ENCODE peak calls at places on chromosomes 1 and 21, in seven cellular contexts. One of them, this sample, is unnamed.

GRCh38 chr1:14875781-14876564 is 277.5 kb downstream of the KAZN start:
- DNase-seq in neuronal stem cell: no peak
- DNase-seq in mesenchymal stem cell: no peak
- DNase-seq in mesendoderm: peak
- DNase-seq in IMR-90: no peak
- DNase-seq in trophoblast cell: peak
- DNase-seq in H9: no peak
- DNase-seq in this sample: no peak

GRCh38 chr1:91124989-91125417 is 103.2 kb upstream of the ZNF644 start:
- DNase-seq in mesendoderm: no peak
- DNase-seq in mesenchymal stem cell: peak
- DNase-seq in H9: no peak
- DNase-seq in neuronal stem cell: no peak
- DNase-seq in trophoblast cell: no peak
- DNase-seq in IMR-90: no peak
- DNase-seq in this sample: no peak

GRCh38 chr1:237416924-237417655 is 375.1 kb downstream of the RYR2 start:
- DNase-seq in H9: no peak
- DNase-seq in IMR-90: no peak
- DNase-seq in trophoblast cell: no peak
- DNase-seq in neuronal stem cell: no peak
- DNase-seq in mesenchymal stem cell: no peak
- DNase-seq in mesendoderm: no peak
- DNase-seq in this sample: no peak

GRCh38 chr1:16391408-16391807 is 24.4 kb downstream of the SZRD1 start:
- DNase-seq in trophoblast cell: no peak
- DNase-seq in mesenchymal stem cell: no peak
- DNase-seq in IMR-90: no peak
- DNase-seq in mesendoderm: no peak
- DNase-seq in neuronal stem cell: no peak
- DNase-seq in H9: no peak
- DNase-seq in this sample: no peak

GRCh38 chr1:119209943-119210342 is 69.5 kb upstream of the WARS2 start:
- DNase-seq in H9: no peak
- DNase-seq in mesendoderm: no peak
- DNase-seq in neuronal stem cell: no peak
- DNase-seq in mesenchymal stem cell: no peak
- DNase-seq in IMR-90: no peak
- DNase-seq in trophoblast cell: no peak
- DNase-seq in this sample: no peak

GRCh38 chr1:2909797-2910196 is 108.3 kb upstream of the TTC34 start:
- DNase-seq in mesendoderm: no peak
- DNase-seq in trophoblast cell: no peak
- DNase-seq in H9: no peak
- DNase-seq in IMR-90: no peak
- DNase-seq in mesenchymal stem cell: no peak
- DNase-seq in neuronal stem cell: no peak
- DNase-seq in this sample: no peak

GRCh38 chr1:18666317-18666920 is 35.8 kb downstream of the PAX7 start:
- DNase-seq in IMR-90: no peak
- DNase-seq in mesenchymal stem cell: no peak
- DNase-seq in H9: no peak
- DNase-seq in neuronal stem cell: no peak
- DNase-seq in mesendoderm: no peak
- DNase-seq in trophoblast cell: no peak
- DNase-seq in this sample: no peak

GRCh38 chr21:16533692-16534407 is 804.1 kb downstream of the USP25 start:
- DNase-seq in mesenchymal stem cell: no peak
- DNase-seq in trophoblast cell: no peak
- DNase-seq in IMR-90: no peak
- DNase-seq in mesendoderm: no peak
- DNase-seq in neuronal stem cell: no peak
- DNase-seq in H9: no peak
- DNase-seq in this sample: no peak

GRCh38 chr1:42479621-42480020 is 16.5 kb downstream of the CCDC30 start:
- DNase-seq in neuronal stem cell: no peak
- DNase-seq in mesenchymal stem cell: peak
- DNase-seq in mesendoderm: peak
- DNase-seq in IMR-90: peak
- DNase-seq in H9: peak
- DNase-seq in trophoblast cell: peak
- DNase-seq in this sample: no peak

GRCh38 chr1:60345621-60346020 is 272.1 kb upstream of the C1orf87 start:
- DNase-seq in mesendoderm: no peak
- DNase-seq in trophoblast cell: no peak
- DNase-seq in H9: no peak
- DNase-seq in neuronal stem cell: no peak
- DNase-seq in mesenchymal stem cell: no peak
- DNase-seq in IMR-90: no peak
- DNase-seq in this sample: no peak

GRCh38 chr1:7680791-7681165 is 90.3 kb upstream of the VAMP3 start:
- DNase-seq in H9: peak
- DNase-seq in IMR-90: no peak
- DNase-seq in mesenchymal stem cell: no peak
- DNase-seq in mesendoderm: no peak
- DNase-seq in neuronal stem cell: no peak
- DNase-seq in trophoblast cell: no peak
- DNase-seq in this sample: peak

GRCh38 chr21:20971296-20971921 is 26.8 kb upstream of the NCAM2 start:
- DNase-seq in H9: peak
- DNase-seq in neuronal stem cell: peak
- DNase-seq in mesenchymal stem cell: peak
- DNase-seq in IMR-90: peak
- DNase-seq in mesendoderm: peak
- DNase-seq in trophoblast cell: peak
- DNase-seq in this sample: no peak

GRCh38 chr1:55038552-55038838 is 853 bp upstream of the PCSK9 start:
- DNase-seq in trophoblast cell: no peak
- DNase-seq in mesenchymal stem cell: no peak
- DNase-seq in IMR-90: no peak
- DNase-seq in H9: no peak
- DNase-seq in mesendoderm: no peak
- DNase-seq in neuronal stem cell: no peak
- DNase-seq in this sample: no peak

GRCh38 chr1:239255628-239256160 is 130.7 kb upstream of the CHRM3 start:
- DNase-seq in IMR-90: no peak
- DNase-seq in trophoblast cell: no peak
- DNase-seq in mesendoderm: no peak
- DNase-seq in H9: no peak
- DNase-seq in neuronal stem cell: no peak
- DNase-seq in mesenchymal stem cell: no peak
- DNase-seq in this sample: no peak

GRCh38 chr1:77394166-77394565 is 112.3 kb downstream of the AK5 start:
- DNase-seq in trophoblast cell: no peak
- DNase-seq in H9: no peak
- DNase-seq in mesendoderm: no peak
- DNase-seq in mesenchymal stem cell: peak
- DNase-seq in neuronal stem cell: no peak
- DNase-seq in IMR-90: peak
- DNase-seq in this sample: no peak

GRCh38 chr1:20505488-20505887 is 2.5 kb downstream of the MUL1 start:
- DNase-seq in neuronal stem cell: no peak
- DNase-seq in mesenchymal stem cell: no peak
- DNase-seq in H9: no peak
- DNase-seq in mesendoderm: no peak
- DNase-seq in trophoblast cell: no peak
- DNase-seq in IMR-90: no peak
- DNase-seq in this sample: no peak

GRCh38 chr1:24353292-24353891 is 34.2 kb downstream of the GRHL3 start:
- DNase-seq in trophoblast cell: no peak
- DNase-seq in neuronal stem cell: no peak
- DNase-seq in IMR-90: no peak
- DNase-seq in mesendoderm: no peak
- DNase-seq in H9: no peak
- DNase-seq in mesenchymal stem cell: no peak
- DNase-seq in this sample: no peak

GRCh38 chr1:21586926-21587601 is 77.8 kb downstream of the ALPL start:
- DNase-seq in trophoblast cell: peak
- DNase-seq in mesenchymal stem cell: peak
- DNase-seq in mesendoderm: peak
- DNase-seq in neuronal stem cell: no peak
- DNase-seq in IMR-90: peak
- DNase-seq in H9: peak
- DNase-seq in this sample: no peak

GRCh38 chr1:22739648-22740385 is 29.2 kb downstream of the EPHB2 start:
- DNase-seq in H9: no peak
- DNase-seq in neuronal stem cell: no peak
- DNase-seq in trophoblast cell: peak
- DNase-seq in IMR-90: peak
- DNase-seq in mesendoderm: no peak
- DNase-seq in mesenchymal stem cell: peak
- DNase-seq in this sample: no peak

GRCh38 chr1:100359139-100359538 is 6.8 kb downstream of the CDC14A start:
- DNase-seq in trophoblast cell: no peak
- DNase-seq in neuronal stem cell: no peak
- DNase-seq in mesenchymal stem cell: no peak
- DNase-seq in H9: no peak
- DNase-seq in mesendoderm: no peak
- DNase-seq in IMR-90: no peak
- DNase-seq in this sample: no peak

GRCh38 chr1:43058545-43059360 is 100.1 kb upstream of the SLC2A1 start:
- DNase-seq in trophoblast cell: no peak
- DNase-seq in H9: peak
- DNase-seq in IMR-90: peak
- DNase-seq in mesenchymal stem cell: peak
- DNase-seq in neuronal stem cell: no peak
- DNase-seq in mesendoderm: no peak
- DNase-seq in this sample: no peak

GRCh38 chr1:12539705-12540579 is 78.1 kb downstream of the DHRS3 start:
- DNase-seq in trophoblast cell: peak
- DNase-seq in mesenchymal stem cell: peak
- DNase-seq in H9: peak
- DNase-seq in IMR-90: peak
- DNase-seq in mesendoderm: peak
- DNase-seq in neuronal stem cell: peak
- DNase-seq in this sample: no peak

GRCh38 chr1:19709255-19709765 is 44.6 kb downstream of the HTR6 start:
- DNase-seq in trophoblast cell: no peak
- DNase-seq in mesenchymal stem cell: no peak
- DNase-seq in H9: no peak
- DNase-seq in IMR-90: no peak
- DNase-seq in mesendoderm: no peak
- DNase-seq in neuronal stem cell: no peak
- DNase-seq in this sample: no peak

GRCh38 chr1:52552236-52552504 is 722 bp downstream of the TUT4 start:
- DNase-seq in H9: no peak
- DNase-seq in IMR-90: peak
- DNase-seq in trophoblast cell: peak
- DNase-seq in neuronal stem cell: peak
- DNase-seq in mesenchymal stem cell: peak
- DNase-seq in mesendoderm: peak
- DNase-seq in this sample: no peak

GRCh38 chr1:20476260-20477038 is 9.6 kb downstream of the CAMK2N1 start:
- DNase-seq in mesendoderm: peak
- DNase-seq in H9: peak
- DNase-seq in IMR-90: no peak
- DNase-seq in mesenchymal stem cell: peak
- DNase-seq in trophoblast cell: no peak
- DNase-seq in neuronal stem cell: no peak
- DNase-seq in this sample: peak

DNA sequence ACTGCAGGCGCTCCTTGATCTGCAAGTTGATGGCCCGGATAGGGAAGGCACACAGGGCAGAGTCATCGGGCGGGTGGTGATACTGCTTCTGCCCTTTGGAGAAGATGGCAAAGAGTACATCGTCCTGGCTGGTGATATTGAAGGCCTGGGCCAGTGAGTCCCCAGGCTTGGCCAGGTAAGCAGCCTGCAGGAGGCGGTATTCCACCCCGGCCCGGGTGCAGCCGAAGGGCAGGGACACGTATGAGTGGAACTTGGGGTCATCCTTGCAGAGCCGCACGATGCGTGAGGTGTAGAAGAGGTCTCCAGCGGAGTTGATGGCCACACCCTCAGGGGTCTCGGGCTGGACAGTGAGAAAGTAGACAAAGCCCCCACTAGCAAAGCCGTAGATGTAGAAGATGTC is 27.4 kb downstream of the PLXNA2 start:
- DNase-seq in H9: no peak
- DNase-seq in neuronal stem cell: no peak
- DNase-seq in mesendoderm: no peak
- DNase-seq in trophoblast cell: no peak
- DNase-seq in IMR-90: no peak
- DNase-seq in mesenchymal stem cell: no peak
- DNase-seq in this sample: no peak
- H2BK120ac ChIP-seq in H9: no peak
- H2BK120ac ChIP-seq in neuronal stem cell: no peak
- H2BK120ac ChIP-seq in mesendoderm: no peak
- H2BK120ac ChIP-seq in trophoblast cell: peak
- H2BK120ac ChIP-seq in IMR-90: peak
- H2BK120ac ChIP-seq in mesenchymal stem cell: peak
- H2BK120ac ChIP-seq in this sample: no peak

GRCh38 chr1:37865348-37866119 is 6.1 kb upstream of the MTF1 start:
- DNase-seq in trophoblast cell: no peak
- DNase-seq in mesenchymal stem cell: no peak
- DNase-seq in H9: no peak
- DNase-seq in neuronal stem cell: no peak
- DNase-seq in IMR-90: peak
- DNase-seq in mesendoderm: no peak
- DNase-seq in this sample: no peak
- H2BK120ac ChIP-seq in trophoblast cell: no peak
- H2BK120ac ChIP-seq in mesenchymal stem cell: no peak
- H2BK120ac ChIP-seq in H9: no peak
- H2BK120ac ChIP-seq in neuronal stem cell: no peak
- H2BK120ac ChIP-seq in IMR-90: no peak
- H2BK120ac ChIP-seq in mesendoderm: no peak
- H2BK120ac ChIP-seq in this sample: no peak

DNA sequence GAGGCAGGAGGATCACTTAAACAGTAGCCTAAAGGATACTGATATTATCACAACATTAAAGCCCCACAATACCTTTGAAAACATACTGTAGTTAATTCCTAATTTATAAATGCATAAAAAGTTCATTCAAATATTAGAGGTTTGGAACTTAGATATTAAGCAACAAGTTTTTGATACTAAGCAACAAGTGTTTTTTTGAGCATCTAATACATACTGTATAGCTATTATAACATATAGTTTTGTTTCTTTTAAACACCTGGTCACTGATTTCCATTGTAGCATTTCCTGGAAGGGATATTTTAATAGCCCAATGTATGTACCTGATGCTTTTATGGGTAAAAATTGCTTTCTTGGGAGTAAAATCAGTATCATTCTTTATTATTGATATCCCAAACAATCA is 4.5 kb downstream of the UHMK1 start:
- DNase-seq in trophoblast cell: no peak
- DNase-seq in mesenchymal stem cell: no peak
- DNase-seq in neuronal stem cell: no peak
- DNase-seq in IMR-90: no peak
- DNase-seq in H9: no peak
- DNase-seq in mesendoderm: no peak
- DNase-seq in this sample: no peak
- H2BK120ac ChIP-seq in trophoblast cell: no peak
- H2BK120ac ChIP-seq in mesenchymal stem cell: no peak
- H2BK120ac ChIP-seq in neuronal stem cell: no peak
- H2BK120ac ChIP-seq in IMR-90: no peak
- H2BK120ac ChIP-seq in H9: no peak
- H2BK120ac ChIP-seq in mesendoderm: no peak
- H2BK120ac ChIP-seq in this sample: no peak

DNA sequence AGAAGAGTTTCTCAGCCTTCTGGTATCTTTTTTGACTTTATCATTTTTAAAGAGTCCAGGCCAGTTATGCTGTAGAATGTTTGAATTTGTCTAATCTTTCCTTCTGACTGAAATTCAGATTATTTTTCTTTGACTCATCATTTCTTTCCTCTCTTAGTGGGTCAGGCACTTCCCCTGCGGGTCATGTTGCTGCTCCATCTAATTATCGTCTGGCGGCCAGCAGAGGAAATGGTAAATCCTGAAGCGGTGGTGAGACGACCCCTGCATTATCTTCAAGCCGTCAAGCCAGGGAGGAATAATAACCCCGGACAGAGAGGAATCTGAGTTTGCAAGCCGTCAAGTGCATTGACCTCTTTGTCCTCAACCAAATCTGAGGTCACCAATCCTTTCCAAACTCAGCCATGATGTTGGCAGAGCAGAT is 102.1 kb downstream of the ADSS2 start:
- DNase-seq in neuronal stem cell: no peak
- DNase-seq in H9: peak
- DNase-seq in IMR-90: peak
- DNase-seq in mesenchymal stem cell: no peak
- DNase-seq in trophoblast cell: peak
- DNase-seq in mesendoderm: no peak
- DNase-seq in this sample: no peak
- H2BK120ac ChIP-seq in neuronal stem cell: no peak
- H2BK120ac ChIP-seq in H9: no peak
- H2BK120ac ChIP-seq in IMR-90: peak
- H2BK120ac ChIP-seq in mesenchymal stem cell: no peak
- H2BK120ac ChIP-seq in trophoblast cell: no peak
- H2BK120ac ChIP-seq in mesendoderm: peak
- H2BK120ac ChIP-seq in this sample: no peak